ENCODE peak calls at places on chromosomes 13 and 19, in seven cellular contexts. P is small intestine; U is cardiac muscle cell; J is tibial nerve; C is left lung; G is CD8-positive, alpha-beta T cell; K is colonic mucosa. S is an unnamed sample.

GRCh38 chr13:76884571-76885202 is 1.5 kb downstream of the KCTD12 start:
- DNase-seq in P (no peak), U (peak; percentile 1), J (peak; percentile 17), C (no peak), G (no peak), K (peak; percentile 41), S (no peak)

GRCh38 chr13:23469901-23470525 is 36.5 kb upstream of the SACS start:
- DNase-seq in P (no peak), U (no peak), J (no peak), C (no peak), G (no peak), K (no peak), S (peak; percentile 43)

GRCh38 chr19:6023085-6023682 is 45.2 kb upstream of the RANBP3 start:
- DNase-seq in P (no peak), U (no peak), J (no peak), C (peak; percentile 30), G (no peak), K (no peak), S (no peak)

GRCh38 chr13:66033924-66034323 is 1196.2 kb downstream of the PCDH9 start:
- DNase-seq in P (no peak), U (no peak), J (no peak), C (no peak), G (no peak), K (no peak), S (no peak)

GRCh38 chr19:55014714-55015113 is 23.4 kb downstream of the GP6 start:
- DNase-seq in P (no peak), U (no peak), J (no peak), C (no peak), G (no peak), K (no peak), S (peak; percentile 50)

GRCh38 chr19:28956421-28956820 is 256.5 kb downstream of the UQCRFS1 start:
- DNase-seq in P (no peak), U (no peak), J (no peak), C (no peak), G (no peak), K (no peak), S (no peak)

GRCh38 chr13:25232937-25233515 is 54.3 kb downstream of the MTMR6 start:
- DNase-seq in P (peak; percentile 61), U (peak; percentile 51), J (no peak), C (no peak), G (no peak), K (no peak), S (peak; percentile 68)

GRCh38 chr13:106847049-106847448 is 279.1 kb upstream of the ARGLU1 start:
- DNase-seq in P (no peak), U (no peak), J (no peak), C (no peak), G (no peak), K (no peak), S (peak; percentile 3)

GRCh38 chr13:29594710-29595379 is 643 bp downstream of the SLC7A1 start:
- DNase-seq in P (peak; percentile 43), U (peak; percentile 68), J (peak; percentile 54), C (peak; percentile 69), G (peak; percentile 73), K (peak; percentile 51), S (peak; percentile 64)

GRCh38 chr13:38951525-38952313 is 38.9 kb downstream of the STOML3 start:
- DNase-seq in P (peak; percentile 92), U (no peak), J (peak; percentile 13), C (no peak), G (no peak), K (peak; percentile 73), S (no peak)

GRCh38 chr13:98301721-98302120 is 124.7 kb upstream of the RNF113B start:
- DNase-seq in P (no peak), U (no peak), J (no peak), C (no peak), G (no peak), K (no peak), S (no peak)

GRCh38 chr13:31236211-31236786 is 36.5 kb downstream of the B3GLCT start:
- DNase-seq in P (peak; percentile 25), U (peak; percentile 40), J (peak; percentile 21), C (no peak), G (no peak), K (no peak), S (peak; percentile 23)

DNA sequence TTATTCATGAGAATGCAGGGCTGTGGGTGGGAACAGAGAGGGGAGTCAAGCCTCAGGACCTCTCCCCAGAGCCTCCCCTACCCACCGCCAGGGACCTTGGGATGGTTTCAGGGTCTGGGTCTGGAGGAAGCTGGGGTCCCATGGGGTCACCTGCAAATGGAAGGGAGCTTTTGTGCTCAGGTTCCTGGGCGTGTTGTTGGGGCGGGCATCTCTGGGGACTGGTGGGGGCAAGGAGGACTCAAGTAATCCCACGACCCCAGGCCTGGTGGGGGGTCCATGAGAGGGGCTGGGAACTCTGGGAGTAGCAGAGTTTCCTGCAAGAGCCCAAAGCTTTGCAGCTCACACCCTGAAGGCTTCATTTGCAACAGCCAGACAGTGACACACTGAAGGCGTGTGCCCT is 60.2 kb downstream of the UNC13A start:
- DNase-seq in P (no peak), U (no peak), J (no peak), C (no peak), G (no peak), K (no peak), S (no peak)
- H3K36me3 ChIP-seq in P (no peaks in the 10 kb centered on the region), U (no peaks in the 10 kb centered on the region), J (no peaks in the 10 kb centered on the region), C (no peaks in the 10 kb centered on the region), G (no peaks in the 10 kb centered on the region), K (no peaks in the 10 kb centered on the region), S (no peaks in the 10 kb centered on the region)

GRCh38 chr19:2319551-2319950 is 8.8 kb downstream of the LSM7 start:
- DNase-seq in P (no peak), U (no peak), J (no peak), C (no peak), G (no peak), K (no peak), S (no peak)
- H3K36me3 ChIP-seq in P (peaks cover 13% of the 10 kb centered on the region), U (peaks cover 3% of the 10 kb centered on the region), J (no peaks in the 10 kb centered on the region), C (no peaks in the 10 kb centered on the region), G (peaks cover 12% of the 10 kb centered on the region), K (no peaks in the 10 kb centered on the region), S (peaks cover 2% of the 10 kb centered on the region)

GRCh38 chr19:7987084-7987768 is 18.2 kb downstream of the ELAVL1 start:
- DNase-seq in P (no peak), U (no peak), J (no peak), C (no peak), G (no peak), K (no peak), S (no peak)
- H3K36me3 ChIP-seq in P (no peaks in the 10 kb centered on the region), U (peaks cover 55% of the 10 kb centered on the region), J (peaks cover 3% of the 10 kb centered on the region), C (no peaks in the 10 kb centered on the region), G (peaks cover 48% of the 10 kb centered on the region), K (peaks cover 9% of the 10 kb centered on the region), S (peaks cover 50% of the 10 kb centered on the region)

GRCh38 chr13:48573213-48573612 is 40.3 kb upstream of the RCBTB2 start:
- DNase-seq in P (no peak), U (no peak), J (no peak), C (no peak), G (no peak), K (no peak), S (no peak)

GRCh38 chr13:48570225-48570828 is 37.4 kb upstream of the RCBTB2 start:
- DNase-seq in P (no peak), U (no peak), J (no peak), C (peak; percentile 64), G (no peak), K (no peak), S (no peak)

GRCh38 chr13:48567521-48568331 is 34.8 kb upstream of the RCBTB2 start:
- DNase-seq in P (no peak), U (no peak), J (no peak), C (no peak), G (no peak), K (no peak), S (no peak)

GRCh38 chr13:48574036-48574796 is 41.3 kb upstream of the RCBTB2 start:
- DNase-seq in P (no peak), U (no peak), J (no peak), C (no peak), G (no peak), K (no peak), S (no peak)

DNA sequence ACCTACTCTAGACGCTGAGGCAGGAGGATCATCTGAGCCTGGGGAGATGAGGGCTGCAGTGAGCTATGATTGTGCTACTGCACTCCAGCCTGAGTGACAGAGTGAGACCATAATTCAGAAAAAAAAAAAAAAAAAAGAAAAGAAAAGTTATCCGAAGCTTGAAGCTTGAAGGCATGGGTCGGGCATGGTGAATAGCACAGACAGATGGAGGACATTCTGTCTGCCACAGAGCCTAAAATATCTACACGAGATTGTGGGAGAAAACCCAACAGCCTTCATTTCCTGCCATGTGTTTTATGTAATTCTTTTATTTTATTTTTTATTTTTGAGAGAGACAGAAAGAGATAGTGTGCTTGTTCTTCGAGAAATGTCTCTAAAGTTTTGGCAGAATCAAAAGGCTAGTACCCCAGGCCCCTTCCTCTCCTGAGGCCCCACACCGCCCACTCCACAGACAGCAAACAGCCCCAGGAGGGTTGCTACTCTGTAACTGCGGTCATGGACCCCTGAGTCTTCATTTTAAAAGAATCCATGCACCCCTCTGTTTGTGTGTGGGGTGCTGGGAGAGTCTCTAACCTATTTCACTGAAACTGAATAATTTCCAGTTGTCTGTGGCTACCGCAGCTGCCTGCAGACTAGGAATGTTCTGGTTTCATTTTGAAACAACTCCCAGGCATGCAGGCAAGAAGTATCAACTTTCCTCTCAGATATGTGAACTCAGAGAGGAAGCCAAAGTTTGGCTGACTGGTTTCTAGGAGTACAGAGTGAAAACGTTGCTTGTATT is 38.4 kb upstream of the RCBTB2 start:
- DNase-seq in P (no peak), U (peak; percentile 36), J (peak; percentile 57), C (no peak), G (no peak), K (no peak), S (peak; percentile 58)
- H3K36me3 ChIP-seq in P (no peaks in the 10 kb centered on the region), U (no peaks in the 10 kb centered on the region), J (no peaks in the 10 kb centered on the region), C (no peaks in the 10 kb centered on the region), G (no peaks in the 10 kb centered on the region), K (no peaks in the 10 kb centered on the region), S (no peaks in the 10 kb centered on the region)

DNA sequence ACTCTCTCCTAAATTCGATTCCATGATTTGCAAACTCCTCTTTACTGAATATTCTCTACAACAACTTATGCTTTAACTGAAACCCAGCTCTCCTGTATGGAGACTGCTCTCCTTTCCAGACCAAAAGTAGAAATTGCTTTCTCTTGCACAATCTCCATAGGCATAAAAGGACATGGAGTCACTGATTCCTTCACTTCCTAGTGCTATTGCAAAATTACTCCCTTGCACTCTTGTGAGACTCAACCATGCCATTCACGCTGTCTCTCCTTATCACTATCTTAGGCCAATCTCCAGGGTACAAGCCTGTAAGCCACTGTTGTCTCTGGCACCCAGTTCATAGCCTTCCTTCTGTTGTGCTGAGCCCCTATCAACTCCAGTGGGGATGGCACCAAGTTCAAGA is 30.6 kb downstream of the SERPINE3 start:
- DNase-seq in P (no peak), U (no peak), J (no peak), C (no peak), G (no peak), K (no peak), S (no peak)
- H3K36me3 ChIP-seq in P (peaks cover 9% of the 10 kb centered on the region), U (peaks cover 44% of the 10 kb centered on the region), J (no peaks in the 10 kb centered on the region), C (no peaks in the 10 kb centered on the region), G (peaks cover 29% of the 10 kb centered on the region), K (peaks cover 11% of the 10 kb centered on the region), S (peaks cover 54% of the 10 kb centered on the region)